ENCODE peak calls at places on chromosomes 5 and 9, in four cellular contexts. One of them, this sample, is unnamed.

GRCh38 chr5:56069652-56070226 is 75.0 kb upstream of the IL6ST start:
- DNase-seq in dermis blood vessel endothelial cell: no peak
- DNase-seq in stimulated activated CD4-positive, alpha-beta T cell treated with anti-CD3 and anti-CD28 coated beads, Interleukin-15, amount 100 ng/mL, for 1 hour: no peak
- DNase-seq in T-helper 1 cell: no peak
- DNase-seq in this sample: no peak

GRCh38 chr5:89117131-89117644 is 234.2 kb upstream of the MEF2C start:
- DNase-seq in dermis blood vessel endothelial cell: no peak
- DNase-seq in stimulated activated CD4-positive, alpha-beta T cell treated with anti-CD3 and anti-CD28 coated beads, Interleukin-15, amount 100 ng/mL, for 1 hour: no peak
- DNase-seq in T-helper 1 cell: no peak
- DNase-seq in this sample: peak; percentile 24

GRCh38 chr9:7374966-7375650 is 424.5 kb downstream of the DMAC1 start:
- DNase-seq in dermis blood vessel endothelial cell: no peak
- DNase-seq in stimulated activated CD4-positive, alpha-beta T cell treated with anti-CD3 and anti-CD28 coated beads, Interleukin-15, amount 100 ng/mL, for 1 hour: no peak
- DNase-seq in T-helper 1 cell: no peak
- DNase-seq in this sample: no peak

GRCh38 chr5:159061834-159062530 is 37.7 kb downstream of the EBF1 start:
- DNase-seq in dermis blood vessel endothelial cell: no peak
- DNase-seq in stimulated activated CD4-positive, alpha-beta T cell treated with anti-CD3 and anti-CD28 coated beads, Interleukin-15, amount 100 ng/mL, for 1 hour: no peak
- DNase-seq in T-helper 1 cell: no peak
- DNase-seq in this sample: no peak

GRCh38 chr5:141882594-141883183 is 4.5 kb upstream of the PCDH1 start:
- DNase-seq in dermis blood vessel endothelial cell: no peak
- DNase-seq in stimulated activated CD4-positive, alpha-beta T cell treated with anti-CD3 and anti-CD28 coated beads, Interleukin-15, amount 100 ng/mL, for 1 hour: no peak
- DNase-seq in T-helper 1 cell: no peak
- DNase-seq in this sample: no peak

GRCh38 chr5:180639287-180639686 is 10.1 kb downstream of the FLT4 start:
- DNase-seq in dermis blood vessel endothelial cell: no peak
- DNase-seq in stimulated activated CD4-positive, alpha-beta T cell treated with anti-CD3 and anti-CD28 coated beads, Interleukin-15, amount 100 ng/mL, for 1 hour: no peak
- DNase-seq in T-helper 1 cell: no peak
- DNase-seq in this sample: no peak

GRCh38 chr9:83491413-83491812 is 46.8 kb downstream of the FRMD3 start:
- DNase-seq in dermis blood vessel endothelial cell: no peak
- DNase-seq in stimulated activated CD4-positive, alpha-beta T cell treated with anti-CD3 and anti-CD28 coated beads, Interleukin-15, amount 100 ng/mL, for 1 hour: no peak
- DNase-seq in T-helper 1 cell: no peak
- DNase-seq in this sample: no peak

GRCh38 chr9:123299558-123300126 is 31.3 kb upstream of the STRBP start:
- DNase-seq in dermis blood vessel endothelial cell: no peak
- DNase-seq in stimulated activated CD4-positive, alpha-beta T cell treated with anti-CD3 and anti-CD28 coated beads, Interleukin-15, amount 100 ng/mL, for 1 hour: no peak
- DNase-seq in T-helper 1 cell: no peak
- DNase-seq in this sample: no peak

GRCh38 chr5:107602896-107603295 is 67.8 kb downstream of the EFNA5 start:
- DNase-seq in dermis blood vessel endothelial cell: no peak
- DNase-seq in stimulated activated CD4-positive, alpha-beta T cell treated with anti-CD3 and anti-CD28 coated beads, Interleukin-15, amount 100 ng/mL, for 1 hour: no peak
- DNase-seq in T-helper 1 cell: no peak
- DNase-seq in this sample: no peak

GRCh38 chr9:21813575-21814473 is 11.4 kb downstream of the MTAP start:
- DNase-seq in dermis blood vessel endothelial cell: peak; percentile 92
- DNase-seq in stimulated activated CD4-positive, alpha-beta T cell treated with anti-CD3 and anti-CD28 coated beads, Interleukin-15, amount 100 ng/mL, for 1 hour: no peak
- DNase-seq in T-helper 1 cell: peak; percentile 78
- DNase-seq in this sample: peak; percentile 81

GRCh38 chr9:6584881-6585597 is 60.5 kb downstream of the GLDC start:
- DNase-seq in dermis blood vessel endothelial cell: peak; percentile 67
- DNase-seq in stimulated activated CD4-positive, alpha-beta T cell treated with anti-CD3 and anti-CD28 coated beads, Interleukin-15, amount 100 ng/mL, for 1 hour: no peak
- DNase-seq in T-helper 1 cell: peak; percentile 27
- DNase-seq in this sample: peak; percentile 44

GRCh38 chr5:173486355-173486754 is 130.1 kb downstream of the BOD1 start:
- DNase-seq in dermis blood vessel endothelial cell: no peak
- DNase-seq in stimulated activated CD4-positive, alpha-beta T cell treated with anti-CD3 and anti-CD28 coated beads, Interleukin-15, amount 100 ng/mL, for 1 hour: no peak
- DNase-seq in T-helper 1 cell: no peak
- DNase-seq in this sample: no peak

GRCh38 chr9:28832168-28832567 is 1258.9 kb upstream of the C9orf72 start:
- DNase-seq in dermis blood vessel endothelial cell: no peak
- DNase-seq in stimulated activated CD4-positive, alpha-beta T cell treated with anti-CD3 and anti-CD28 coated beads, Interleukin-15, amount 100 ng/mL, for 1 hour: no peak
- DNase-seq in T-helper 1 cell: no peak
- DNase-seq in this sample: no peak

GRCh38 chr9:110591526-110591925 is 12.0 kb upstream of the SVEP1 start:
- DNase-seq in dermis blood vessel endothelial cell: no peak
- DNase-seq in stimulated activated CD4-positive, alpha-beta T cell treated with anti-CD3 and anti-CD28 coated beads, Interleukin-15, amount 100 ng/mL, for 1 hour: no peak
- DNase-seq in T-helper 1 cell: no peak
- DNase-seq in this sample: no peak

This sample was measured in RPMI8226.